ENCODE peak calls at places on chromosomes 1 and 21, in seven cellular contexts. R is NAMALWA, J is IMR-90, Y is NCI-H510A treated with DMSO at 0.1 percent for 48 hours, U is EL, S is thoracic aorta, D is nucleus accumbens. G is an unnamed sample.

GRCh38 chr1:100077525-100077924 is 55.2 kb downstream of the SASS6 start:
- DNase-seq in R (no peak), J (no peak), Y (no peak), U (no peak), S (no peak), D (peak; percentile 15), G (no peak)

GRCh38 chr1:3695326-3696217 is 43.3 kb downstream of the TP73 start:
- DNase-seq in R (peak; percentile 67), J (peak; percentile 4), Y (peak; percentile 35), U (peak; percentile 41), S (no peak), D (peak; percentile 32), G (peak; percentile 87)

GRCh38 chr1:93471911-93472310 is 24.0 kb downstream of the FNBP1L start:
- DNase-seq in R (no peak), J (peak; percentile 86), Y (no peak), U (peak; percentile 81), S (no peak), D (no peak), G (no peak)

GRCh38 chr21:31354604-31355443 is 10.8 kb upstream of the TIAM1 start:
- DNase-seq in R (no peak), J (peak; percentile 87), Y (no peak), U (peak; percentile 68), S (no peak), D (no peak), G (no peak)

GRCh38 chr21:43865471-43866181 is 603 bp downstream of the AGPAT3 start:
- DNase-seq in R (peak; percentile 56), J (peak; percentile 15), Y (no peak), U (peak; percentile 46), S (no peak), D (no peak), G (peak; percentile 91)

GRCh38 chr1:42957229-42957879 is 1.3 kb downstream of the SLC2A1 start:
- DNase-seq in R (peak; percentile 52), J (no peak), Y (peak; percentile 76), U (no peak), S (no peak), D (no peak), G (peak; percentile 78)

GRCh38 chr1:177170756-177171535 is at the start of gene BRINP2:
- DNase-seq in R (no peak), J (peak; percentile 29), Y (peak; percentile 87), U (peak; percentile 25), S (no peak), D (peak; percentile 92), G (peak; percentile 71)

GRCh38 chr21:27570306-27570868 is 603.5 kb upstream of the ADAMTS5 start:
- DNase-seq in R (no peak), J (peak; percentile 94), Y (no peak), U (peak; percentile 96), S (peak; percentile 15), D (no peak), G (no peak)

GRCh38 chr1:201275266-201275666 is 8.0 kb upstream of the PKP1 start:
- DNase-seq in R (no peak), J (peak; percentile 43), Y (no peak), U (peak; percentile 81), S (no peak), D (no peak), G (no peak)

GRCh38 chr1:234755449-234755863 is 145.5 kb upstream of the IRF2BP2 start:
- DNase-seq in R (no peak), J (peak; percentile 95), Y (peak; percentile 69), U (peak; percentile 91), S (peak; percentile 60), D (peak; percentile 49), G (no peak)

GRCh38 chr1:55400560-55400959 is 185.4 kb upstream of the USP24 start:
- DNase-seq in R (no peak), J (no peak), Y (no peak), U (no peak), S (no peak), D (no peak), G (no peak)

GRCh38 chr1:234726359-234726836 is 116.4 kb upstream of the IRF2BP2 start:
- DNase-seq in R (no peak), J (peak; percentile 29), Y (peak; percentile 88), U (no peak), S (no peak), D (no peak), G (no peak)

GRCh38 chr1:113147826-113148225 is 74.8 kb downstream of the LRIG2 start:
- DNase-seq in R (no peak), J (no peak), Y (no peak), U (no peak), S (no peak), D (no peak), G (no peak)

GRCh38 chr1:40064797-40065492 is 24.4 kb downstream of the CAP1 start:
- DNase-seq in R (peak; percentile 86), J (no peak), Y (no peak), U (no peak), S (no peak), D (no peak), G (no peak)

GRCh38 chr1:114369930-114370329 is 141.1 kb downstream of the TRIM33 start:
- DNase-seq in R (no peak), J (no peak), Y (no peak), U (no peak), S (no peak), D (no peak), G (no peak)

GRCh38 chr1:172699111-172699510 is 40.2 kb downstream of the FASLG start:
- DNase-seq in R (no peak), J (peak; percentile 65), Y (no peak), U (peak; percentile 67), S (no peak), D (no peak), G (peak; percentile 74)

GRCh38 chr21:39720126-39720778 is 24.7 kb upstream of the IGSF5 start:
- DNase-seq in R (no peak), J (no peak), Y (no peak), U (peak; percentile 2), S (no peak), D (no peak), G (no peak)

GRCh38 chr21:15557925-15558324 is 171.9 kb upstream of the USP25 start:
- DNase-seq in R (peak; percentile 94), J (no peak), Y (no peak), U (no peak), S (no peak), D (no peak), G (no peak)

GRCh38 chr1:83882906-83883305 is 116.0 kb downstream of the TTLL7 start:
- DNase-seq in R (peak; percentile 66), J (peak; percentile 58), Y (no peak), U (peak; percentile 53), S (no peak), D (no peak), G (no peak)

GRCh38 chr1:72845342-72845741 is 563.0 kb upstream of the NEGR1 start:
- DNase-seq in R (peak; percentile 11), J (no peak), Y (no peak), U (peak; percentile 21), S (no peak), D (no peak), G (no peak)

GRCh38 chr21:45246014-45246413 is 41.7 kb downstream of the POFUT2 start:
- DNase-seq in R (no peak), J (no peak), Y (no peak), U (no peak), S (no peak), D (no peak), G (no peak)

GRCh38 chr21:35357041-35357780 is 308.1 kb upstream of the RUNX1 start:
- DNase-seq in R (no peak), J (no peak), Y (no peak), U (no peak), S (no peak), D (no peak), G (no peak)

GRCh38 chr21:43810505-43811261 is 21.3 kb downstream of the RRP1 start:
- DNase-seq in R (peak; percentile 89), J (peak; percentile 44), Y (peak; percentile 87), U (peak; percentile 69), S (no peak), D (peak; percentile 63), G (peak; percentile 96)

GRCh38 chr1:61170328-61171238 is 88.2 kb downstream of the NFIA start:
- DNase-seq in R (no peak), J (peak; percentile 49), Y (no peak), U (peak; percentile 23), S (no peak), D (no peak), G (no peak)

GRCh38 chr1:171141336-171142051 is 43.6 kb upstream of the FMO2 start:
- DNase-seq in R (no peak), J (peak; percentile 96), Y (peak; percentile 47), U (peak; percentile 81), S (no peak), D (no peak), G (no peak)

GRCh38 chr1:187338762-187339412 is 510.1 kb downstream of the PLA2G4A start:
- DNase-seq in R (no peak), J (no peak), Y (no peak), U (no peak), S (no peak), D (no peak), G (no peak)

GRCh38 chr1:55378582-55378981 is 163.4 kb upstream of the USP24 start:
- DNase-seq in R (peak; percentile 39), J (peak; percentile 64), Y (no peak), U (no peak), S (no peak), D (no peak), G (no peak)

GRCh38 chr1:45260244-45260643 is 53.8 kb upstream of the ZSWIM5 start:
- DNase-seq in R (no peak), J (no peak), Y (no peak), U (no peak), S (no peak), D (no peak), G (no peak)

GRCh38 chr1:84540759-84541158 is 33.5 kb downstream of the CTBS start:
- DNase-seq in R (no peak), J (no peak), Y (no peak), U (no peak), S (no peak), D (no peak), G (no peak)

GRCh38 chr21:45592208-45592619 is 50.0 kb upstream of the SLC19A1 start:
- DNase-seq in R (peak; percentile 63), J (no peak), Y (no peak), U (no peak), S (no peak), D (no peak), G (peak; percentile 71)

GRCh38 chr1:240293706-240294105 is 202.0 kb downstream of the FMN2 start:
- DNase-seq in R (no peak), J (peak; percentile 18), Y (no peak), U (no peak), S (no peak), D (no peak), G (no peak)

GRCh38 chr1:94974224-94974623 is 47.3 kb upstream of the CNN3 start:
- DNase-seq in R (no peak), J (peak; percentile 67), Y (no peak), U (peak; percentile 64), S (no peak), D (no peak), G (no peak)

GRCh38 chr21:38937844-38938243 is 132.1 kb downstream of the ETS2 start:
- DNase-seq in R (no peak), J (no peak), Y (no peak), U (no peak), S (no peak), D (no peak), G (no peak)

G was measured in spleen.